ENCODE peak calls at places on chromosomes 3 and 15, in eight cellular contexts. L, A, W, J, R, E, N and V are unnamed samples.

GRCh38 chr3:179717219-179717618 is 64.4 kb downstream of the USP13 start:
- DNase-seq in L (no peak), A (no peak), W (no peak), J (no peak), R (no peak), E (no peak), N (no peak), V (no peak)

GRCh38 chr15:70526221-70526973 is 237.0 kb downstream of the UACA start:
- DNase-seq in L (peak; percentile 33), A (peak; percentile 90), W (peak; percentile 85), J (no peak), R (no peak), E (no peak), N (no peak), V (peak; percentile 47)

GRCh38 chr3:4245671-4246070 is 57.5 kb upstream of the SETMAR start:
- DNase-seq in L (no peak), A (no peak), W (no peak), J (no peak), R (no peak), E (no peak), N (no peak), V (no peak)

GRCh38 chr15:31974855-31975421 is 55.4 kb upstream of the CHRNA7 start:
- DNase-seq in L (peak; percentile 47), A (peak; percentile 50), W (peak; percentile 35), J (no peak), R (no peak), E (peak; percentile 11), N (no peak), V (no peak)

GRCh38 chr15:78978601-78979179 is 33.8 kb upstream of the CTSH start:
- DNase-seq in L (no peak), A (no peak), W (no peak), J (no peak), R (no peak), E (no peak), N (no peak), V (no peak)

GRCh38 chr15:63040954-63041353 is 1.6 kb upstream of the TPM1 start:
- DNase-seq in L (no peak), A (no peak), W (no peak), J (no peak), R (no peak), E (no peak), N (peak; percentile 34), V (no peak)

GRCh38 chr15:100175406-100176114 is 166.2 kb downstream of the ADAMTS17 start:
- DNase-seq in L (no peak), A (no peak), W (no peak), J (no peak), R (no peak), E (no peak), N (no peak), V (no peak)

GRCh38 chr15:57873564-57874209 is 167.2 kb downstream of the POLR2M start:
- DNase-seq in L (no peak), A (peak; percentile 55), W (no peak), J (no peak), R (no peak), E (peak; percentile 57), N (no peak), V (no peak)

GRCh38 chr3:69400688-69401087 is 14.8 kb upstream of the FRMD4B start:
- DNase-seq in L (no peak), A (no peak), W (no peak), J (no peak), R (no peak), E (no peak), N (no peak), V (no peak)

GRCh38 chr15:66931768-66932633 is 133.4 kb upstream of the SMAD3 start:
- DNase-seq in L (peak; percentile 79), A (peak; percentile 72), W (peak; percentile 96), J (peak; percentile 78), R (peak; percentile 44), E (peak; percentile 58), N (no peak), V (no peak)

GRCh38 chr15:58985443-58985842 is 2.0 kb upstream of the RNF111 start:
- DNase-seq in L (peak; percentile 25), A (peak; percentile 64), W (no peak), J (peak; percentile 35), R (no peak), E (no peak), N (peak; percentile 22), V (peak; percentile 74)

GRCh38 chr3:43644443-43644842 is 22.6 kb upstream of the ANO10 start:
- DNase-seq in L (no peak), A (no peak), W (no peak), J (no peak), R (no peak), E (no peak), N (no peak), V (no peak)

GRCh38 chr3:128554465-128555097 is 61.6 kb upstream of the GATA2 start:
- DNase-seq in L (no peak), A (no peak), W (no peak), J (no peak), R (no peak), E (no peak), N (no peak), V (no peak)

GRCh38 chr3:141050913-141051632 is at the start of gene SPSB4:
- DNase-seq in L (peak; percentile 21), A (peak; percentile 53), W (peak; percentile 57), J (no peak), R (no peak), E (peak; percentile 27), N (peak; percentile 78), V (no peak)

GRCh38 chr15:75068748-75069147 is 45.4 kb downstream of the PPCDC start:
- DNase-seq in L (no peak), A (no peak), W (no peak), J (no peak), R (no peak), E (no peak), N (no peak), V (no peak)

GRCh38 chr15:96359772-96360498 is 29.4 kb downstream of the NR2F2 start:
- DNase-seq in L (no peak), A (peak; percentile 50), W (no peak), J (no peak), R (peak; percentile 67), E (peak; percentile 60), N (no peak), V (no peak)

GRCh38 chr15:91517491-91518200 is 335.9 kb upstream of the SLCO3A1 start:
- DNase-seq in L (no peak), A (peak; percentile 68), W (no peak), J (no peak), R (no peak), E (no peak), N (no peak), V (no peak)

GRCh38 chr15:89179966-89180875 is 41.2 kb downstream of the RLBP1 start:
- DNase-seq in L (no peak), A (no peak), W (no peak), J (no peak), R (no peak), E (no peak), N (no peak), V (no peak)

GRCh38 chr15:49692514-49693090 is 71.8 kb downstream of the DTWD1 start:
- DNase-seq in L (no peak), A (peak; percentile 28), W (no peak), J (no peak), R (no peak), E (no peak), N (no peak), V (no peak)

GRCh38 chr15:68373028-68373427 is 58.9 kb downstream of the ITGA11 start:
- DNase-seq in L (no peak), A (no peak), W (no peak), J (no peak), R (no peak), E (no peak), N (no peak), V (peak; percentile 18)

GRCh38 chr3:64691051-64691450 is 3.3 kb upstream of the ADAMTS9 start:
- DNase-seq in L (no peak), A (peak; percentile 52), W (no peak), J (no peak), R (no peak), E (peak; percentile 49), N (no peak), V (peak; percentile 60)
- H3K27ac ChIP-seq in L (no peak overlapping the region), A (no peak overlapping the region), W (no peak overlapping the region), J (no peak overlapping the region), R (no peak overlapping the region), E (no peak overlapping the region), N (peak overlapping the region; percentile 38), V (peak overlapping the region; percentile 23)

DNA sequence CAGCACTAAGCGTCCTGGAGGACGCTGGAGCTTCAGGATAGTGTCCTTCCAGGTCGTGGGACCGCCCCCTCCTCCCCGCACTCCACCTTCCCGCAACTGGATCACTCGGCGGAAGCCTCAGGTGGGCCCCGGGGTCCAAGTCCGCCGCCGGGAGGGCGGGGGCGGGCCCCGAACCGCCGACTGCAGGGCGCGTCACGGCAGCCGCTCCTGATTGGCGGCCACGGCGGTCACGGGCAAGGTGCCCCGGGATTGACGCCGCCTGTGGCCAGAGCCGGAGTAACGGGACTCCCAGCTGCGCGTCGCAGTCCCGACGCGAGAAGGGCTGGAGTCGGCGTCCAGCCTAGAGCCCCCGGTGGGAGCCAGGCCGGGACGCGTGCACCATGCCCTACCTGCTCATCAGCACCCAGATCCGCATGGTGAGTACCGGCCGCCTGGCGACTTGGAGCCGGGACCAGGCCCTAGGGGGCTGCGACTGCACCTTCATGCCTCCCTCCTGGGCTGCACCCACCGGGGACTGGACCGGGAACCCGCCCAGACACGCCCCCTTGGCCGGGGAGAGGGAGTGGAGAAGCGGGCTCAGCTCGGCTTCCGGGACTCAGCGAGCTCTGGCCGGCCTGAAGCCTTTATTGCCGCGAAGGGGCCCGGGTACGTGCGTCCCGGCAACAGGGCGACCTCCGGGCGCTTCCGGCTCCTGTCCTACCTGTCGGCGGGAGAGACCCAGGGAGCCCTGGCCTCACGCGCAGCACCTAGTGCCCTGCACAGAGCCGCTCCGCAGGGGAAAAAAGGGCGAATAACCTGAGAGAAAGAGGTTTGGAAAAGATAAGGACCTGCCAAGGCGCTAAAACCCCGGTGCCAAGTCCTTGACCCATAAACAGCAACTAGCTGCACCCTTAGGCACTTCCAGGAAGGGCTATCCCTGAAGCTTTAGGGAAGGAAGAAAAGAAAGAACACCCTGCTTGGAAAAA is at the start of gene GCHFR:
- DNase-seq in L (peak; percentile 90), A (peak; percentile 82), W (peak; percentile 67), J (peak; percentile 88), R (peak; percentile 81), E (peak; percentile 73), N (peak; percentile 78), V (peak; percentile 79)
- H3K27ac ChIP-seq in L (peak within 1 kb of the TSS; percentile 88), A (peak within 1 kb of the TSS; percentile 71), W (peak within 1 kb of the TSS; percentile 74), J (peak within 1 kb of the TSS; percentile 83), R (peak within 1 kb of the TSS; percentile 93), E (no peak within 1 kb of the TSS), N (peak within 1 kb of the TSS; percentile 80), V (peak within 1 kb of the TSS; percentile 71)

GRCh38 chr3:23242106-23242505 is 39.0 kb downstream of the UBE2E2 start:
- DNase-seq in L (no peak), A (no peak), W (no peak), J (no peak), R (no peak), E (no peak), N (no peak), V (no peak)
- H3K27ac ChIP-seq in L (no peak overlapping the region), A (no peak overlapping the region), W (no peak overlapping the region), J (no peak overlapping the region), R (no peak overlapping the region), E (no peak overlapping the region), N (no peak overlapping the region), V (no peak overlapping the region)

DNA sequence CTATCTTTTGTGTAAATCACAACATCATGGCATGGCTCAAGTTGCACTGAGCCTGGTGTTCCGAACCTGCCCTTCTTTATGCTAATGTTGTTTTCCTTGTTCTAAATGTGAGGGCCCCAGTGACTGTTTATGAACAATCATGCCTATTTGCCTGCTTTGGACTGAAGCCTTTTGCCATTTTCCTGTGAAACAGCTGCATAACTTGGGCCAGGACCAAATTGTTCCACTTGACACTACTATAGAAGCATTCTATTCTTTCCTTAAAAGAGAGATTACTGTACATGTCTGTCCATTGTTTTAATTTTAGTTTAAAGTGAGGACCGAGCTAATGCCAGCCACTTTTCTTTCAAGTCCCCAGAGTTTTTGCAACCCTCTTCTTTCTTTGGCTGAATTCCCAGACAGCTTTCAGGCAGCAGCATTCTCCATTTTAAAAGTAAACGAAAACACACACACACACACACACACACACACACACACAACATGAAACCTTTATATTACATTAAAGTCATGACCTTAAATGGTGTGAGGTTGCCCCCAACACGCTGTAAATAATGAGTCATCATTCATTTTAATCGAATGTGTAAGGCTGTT is 980.3 kb downstream of the CADM2 start:
- DNase-seq in L (no peak), A (no peak), W (no peak), J (no peak), R (no peak), E (no peak), N (no peak), V (no peak)
- H3K27ac ChIP-seq in L (no peak overlapping the region), A (no peak overlapping the region), W (no peak overlapping the region), J (no peak overlapping the region), R (no peak overlapping the region), E (no peak overlapping the region), N (no peak overlapping the region), V (no peak overlapping the region)